ENCODE peak calls at places on chromosome 19, in nine cellular contexts. F is lower lobe of right lung; E is T-helper 2 cell treated with Interferon-gamma antibody and Interleukin-4, amounts not matched to agents 5 μg/mL and 100 μg/mL, for 36 hours; G is fibroblast of villous mesenchyme; S is T-helper 17 cell; T is HFFc6; Y is activated CD4-positive, CD25-positive, alpha-beta regulatory T cell; W is tibial nerve; U is anterior cingulate cortex. D is an unnamed sample.

GRCh38 chr19:14322889-14323463 is 58.3 kb upstream of the ADGRE5 start:
- DNase-seq in W (no peak), T (no peak), U (no peak), Y (no peak), F (no peak), S (no peak), E (no peak), G (no peak), D (no peak)

GRCh38 chr19:40154121-40154680 is 37.0 kb upstream of the MAP3K10 start:
- DNase-seq in G (no peak), W (no peak), F (no peak), S (no peak), U (no peak), T (no peak), Y (no peak), E (no peak), D (no peak)

GRCh38 chr19:19379527-19379926 is 25.9 kb upstream of the GATAD2A start:
- DNase-seq in T (no peak), Y (no peak), S (no peak), E (no peak), W (no peak), G (no peak), U (no peak), F (no peak), D (no peak)

GRCh38 chr19:46218160-46218559 is 11.4 kb upstream of the IGFL1 start:
- DNase-seq in E (peak), T (no peak), U (no peak), Y (no peak), W (no peak), F (no peak), G (peak), S (no peak), D (peak)

GRCh38 chr19:35939307-35940077 is 3.3 kb downstream of the LRFN3 start:
- DNase-seq in S (no peak), W (no peak), U (no peak), G (no peak), E (no peak), F (no peak), Y (no peak), T (no peak), D (no peak)

GRCh38 chr19:46841458-46842083 is 9.1 kb downstream of the AP2S1 start:
- DNase-seq in S (no peak), F (no peak), T (peak), W (no peak), U (no peak), G (peak), Y (no peak), E (no peak), D (no peak)

GRCh38 chr19:5578094-5578846 is 10.5 kb upstream of the TINCR start:
- DNase-seq in U (peak), F (peak), G (peak), Y (peak), S (peak), W (no peak), T (peak), E (peak), D (peak)

GRCh38 chr19:15430526-15431120 is 11.8 kb upstream of the AKAP8L start:
- DNase-seq in S (no peak), F (no peak), G (no peak), T (no peak), E (no peak), Y (no peak), W (no peak), U (no peak), D (no peak)

GRCh38 chr19:39996218-39996810 is 546 bp upstream of the ZNF546 start:
- DNase-seq in T (peak), W (no peak), E (no peak), G (peak), S (no peak), U (peak), Y (no peak), F (no peak), D (no peak)

GRCh38 chr19:54648129-54648528 is 14.7 kb upstream of the LILRB4 start:
- DNase-seq in U (no peak), E (no peak), Y (no peak), S (no peak), W (no peak), G (no peak), T (no peak), F (no peak), D (no peak)

GRCh38 chr19:53649746-53650593 is 18.2 kb downstream of the DPRX start:
- DNase-seq in E (no peak), U (no peak), W (no peak), S (no peak), F (no peak), Y (no peak), T (no peak), G (peak), D (no peak)

GRCh38 chr19:15195381-15195964 is 5.3 kb downstream of the NOTCH3 start:
- DNase-seq in W (no peak), T (peak), F (peak), S (no peak), E (no peak), G (peak), U (no peak), Y (no peak), D (peak)

GRCh38 chr19:38247126-38247525 is 9.0 kb downstream of the PPP1R14A start:
- DNase-seq in E (no peak), S (no peak), Y (no peak), W (no peak), T (no peak), G (no peak), U (no peak), F (no peak), D (no peak)

GRCh38 chr19:49533551-49534488 is 6.0 kb downstream of the RCN3 start:
- DNase-seq in E (peak), Y (peak), F (peak), G (peak), T (no peak), W (peak), U (peak), S (peak), D (peak)

GRCh38 chr19:4474504-4475136 is 2.5 kb downstream of the HDGFL2 start:
- DNase-seq in F (no peak), Y (no peak), E (no peak), W (no peak), S (no peak), T (peak), U (peak), G (peak), D (peak)

GRCh38 chr19:15330801-15331418 is 1.4 kb downstream of the BRD4 start:
- DNase-seq in E (peak), Y (no peak), T (peak), G (peak), F (no peak), S (no peak), U (no peak), W (no peak), D (no peak)

GRCh38 chr19:42129399-42130253 is 2.6 kb downstream of the POU2F2 start:
- DNase-seq in T (peak), G (peak), W (no peak), Y (no peak), S (no peak), U (no peak), E (no peak), F (no peak), D (no peak)

GRCh38 chr19:928471-929259 is 2.8 kb downstream of the ARID3A start:
- DNase-seq in Y (no peak), W (no peak), G (peak), U (no peak), S (no peak), T (no peak), F (peak), E (no peak), D (no peak)

GRCh38 chr19:47608908-47609879 is at the start of gene BICRA:
- DNase-seq in E (peak), F (peak), U (peak), W (peak), Y (peak), T (peak), S (peak), G (peak), D (peak)

GRCh38 chr19:48770734-48771472 is 15.6 kb downstream of the FGF21 start:
- DNase-seq in U (no peak), F (no peak), W (no peak), T (no peak), G (no peak), S (no peak), Y (no peak), E (no peak), D (no peak)

GRCh38 chr19:2374808-2375207 is 14.7 kb downstream of the TMPRSS9 start:
- DNase-seq in F (no peak), S (no peak), W (no peak), G (no peak), T (no peak), U (no peak), E (no peak), Y (no peak), D (no peak)

GRCh38 chr19:51089786-51090185 is 7.1 kb upstream of the KLK14 start:
- DNase-seq in Y (no peak), S (no peak), U (no peak), G (no peak), F (peak), W (no peak), E (no peak), T (no peak), D (no peak)

GRCh38 chr19:45842198-45842597 is 20.7 kb downstream of the SYMPK start:
- DNase-seq in G (no peak), T (no peak), F (no peak), S (no peak), E (no peak), W (no peak), U (no peak), Y (no peak), D (no peak)

GRCh38 chr19:41813911-41814310 is 17.5 kb downstream of the CEACAM3 start:
- DNase-seq in Y (no peak), G (no peak), U (no peak), S (no peak), F (no peak), W (no peak), E (no peak), T (no peak), D (no peak)

GRCh38 chr19:897442-898039 is 4.3 kb downstream of the RNU6-9 start:
- DNase-seq in E (no peak), G (no peak), T (no peak), Y (no peak), W (no peak), S (no peak), U (no peak), F (no peak), D (no peak)

GRCh38 chr19:53704011-53704410 is 72.2 kb downstream of the DPRX start:
- DNase-seq in S (no peak), U (no peak), F (no peak), G (no peak), Y (no peak), W (no peak), E (no peak), T (no peak), D (no peak)

GRCh38 chr19:49212302-49212701 is 54.7 kb downstream of the TRPM4 start:
- DNase-seq in U (no peak), W (no peak), F (no peak), G (no peak), E (no peak), T (no peak), S (no peak), Y (no peak), D (peak)

GRCh38 chr19:2495651-2496316 is 19.9 kb downstream of the GADD45B start:
- DNase-seq in S (no peak), G (peak), E (no peak), U (no peak), F (no peak), T (peak), W (no peak), Y (no peak), D (no peak)

GRCh38 chr19:5985098-5985783 is 7.3 kb upstream of the RANBP3 start:
- DNase-seq in G (peak), Y (no peak), U (no peak), W (no peak), E (no peak), S (no peak), T (peak), F (no peak), D (no peak)

GRCh38 chr19:3692141-3693029 is 7.9 kb downstream of the PIP5K1C start:
- DNase-seq in U (no peak), F (no peak), Y (peak), E (no peak), T (no peak), G (no peak), W (no peak), S (peak), D (no peak)

GRCh38 chr19:1001538-1002166 is 1.4 kb downstream of the GRIN3B start:
- DNase-seq in T (no peak), Y (peak), S (peak), E (peak), U (no peak), G (no peak), F (peak), W (no peak), D (peak)

GRCh38 chr19:10517361-10517759 is at the start of gene S1PR5:
- DNase-seq in W (no peak), G (peak), E (no peak), T (no peak), U (peak), Y (no peak), S (no peak), F (no peak), D (no peak)

GRCh38 chr19:15199652-15200574 is 882 bp downstream of the NOTCH3 start:
- DNase-seq in T (no peak), W (no peak), G (peak), S (no peak), E (no peak), U (no peak), F (no peak), Y (no peak), D (peak)

GRCh38 chr19:35742121-35742724 is at the start of gene IGFLR1:
- DNase-seq in W (no peak), E (peak), U (no peak), Y (peak), T (no peak), F (no peak), G (no peak), S (no peak), D (no peak)

GRCh38 chr19:49581007-49581508 is at the start of gene PRRG2:
- DNase-seq in F (peak), Y (no peak), W (no peak), G (no peak), U (no peak), S (no peak), E (no peak), T (no peak), D (no peak)

GRCh38 chr19:41641879-41642485 is 15.1 kb upstream of the CEACAM4 start:
- DNase-seq in U (peak), E (peak), T (peak), Y (peak), G (peak), F (peak), W (peak), S (peak), D (peak)

GRCh38 chr19:49338023-49338677 is 2.9 kb downstream of the CD37 start:
- DNase-seq in Y (no peak), S (no peak), U (no peak), W (no peak), G (no peak), F (no peak), T (no peak), E (no peak), D (no peak)